ENCODE peak calls at places on chromosome 2, in nine cellular contexts. B, Z, C, Q, L, S, V, J and F are unnamed samples.
A peak's percentile ranks its signal among the peaks of the same experiment; 100 is the strongest.

GRCh38 chr2:1656326-1656960 is 87.9 kb downstream of the PXDN start:
- DNase-seq in B (no peak), Z (peak; percentile 53), C (no peak), Q (no peak), L (no peak), S (no peak), V (no peak), J (no peak), F (no peak)

GRCh38 chr2:240925191-240925575 is 19.0 kb downstream of the CROCC2 start:
- DNase-seq in B (peak; percentile 30), Z (peak; percentile 28), C (peak; percentile 24), Q (peak; percentile 44), L (peak; percentile 14), S (no peak), V (no peak), J (peak; percentile 37), F (no peak)

GRCh38 chr2:151481744-151482143 is 72.0 kb downstream of the RIF1 start:
- DNase-seq in B (no peak), Z (no peak), C (no peak), Q (no peak), L (no peak), S (no peak), V (no peak), J (no peak), F (no peak)

GRCh38 chr2:237059155-237059875 is 26.4 kb upstream of the COPS8 start:
- DNase-seq in B (no peak), Z (no peak), C (no peak), Q (no peak), L (no peak), S (no peak), V (no peak), J (no peak), F (no peak)

GRCh38 chr2:239470151-239470900 is 69.5 kb upstream of the HDAC4 start:
- DNase-seq in B (no peak), Z (peak; percentile 2), C (no peak), Q (no peak), L (no peak), S (no peak), V (no peak), J (peak; percentile 4), F (no peak)

GRCh38 chr2:162890690-162891311 is 52.2 kb upstream of the KCNH7 start:
- DNase-seq in B (no peak), Z (no peak), C (peak; percentile 11), Q (no peak), L (no peak), S (no peak), V (peak; percentile 78), J (no peak), F (peak; percentile 57)

GRCh38 chr2:241279413-241279812 is 36.1 kb downstream of the HDLBP start:
- DNase-seq in B (no peak), Z (no peak), C (no peak), Q (no peak), L (no peak), S (no peak), V (peak; percentile 72), J (no peak), F (no peak)

GRCh38 chr2:156199588-156199987 is 132.9 kb downstream of the NR4A2 start:
- DNase-seq in B (no peak), Z (no peak), C (no peak), Q (no peak), L (no peak), S (no peak), V (no peak), J (no peak), F (peak; percentile 45)

GRCh38 chr2:120371969-120372625 is 26.2 kb downstream of the INHBB start:
- DNase-seq in B (no peak), Z (no peak), C (peak; percentile 8), Q (peak; percentile 24), L (no peak), S (no peak), V (no peak), J (no peak), F (no peak)

GRCh38 chr2:80073134-80073561 is 231.4 kb downstream of the LRRTM1 start:
- DNase-seq in B (no peak), Z (peak; percentile 52), C (no peak), Q (no peak), L (peak; percentile 34), S (no peak), V (peak; percentile 50), J (no peak), F (peak; percentile 15)

GRCh38 chr2:240301256-240301795 is 134.1 kb upstream of the GPC1 start:
- DNase-seq in B (no peak), Z (peak; percentile 14), C (no peak), Q (no peak), L (no peak), S (no peak), V (no peak), J (no peak), F (no peak)

GRCh38 chr2:231133365-231134114 is 8.7 kb upstream of the HTR2B start:
- DNase-seq in B (no peak), Z (no peak), C (no peak), Q (no peak), L (no peak), S (no peak), V (peak; percentile 54), J (no peak), F (no peak)

GRCh38 chr2:191059308-191059707 is 45.3 kb upstream of the STAT1 start:
- DNase-seq in B (no peak), Z (no peak), C (no peak), Q (no peak), L (no peak), S (no peak), V (no peak), J (no peak), F (no peak)

GRCh38 chr2:8178916-8179315 is 502.9 kb upstream of the ID2 start:
- DNase-seq in B (no peak), Z (no peak), C (no peak), Q (no peak), L (no peak), S (no peak), V (no peak), J (no peak), F (no peak)

GRCh38 chr2:11344956-11345671 is 678 bp upstream of the ROCK2 start:
- DNase-seq in B (no peak), Z (no peak), C (peak; percentile 57), Q (peak; percentile 69), L (peak; percentile 78), S (peak; percentile 91), V (peak; percentile 73), J (peak; percentile 51), F (no peak)

GRCh38 chr2:114550895-114551793 is 108.7 kb downstream of the DPP10 start:
- DNase-seq in B (peak; percentile 66), Z (peak; percentile 69), C (no peak), Q (peak; percentile 61), L (peak; percentile 78), S (peak; percentile 24), V (peak; percentile 29), J (peak; percentile 37), F (peak; percentile 35)

DNA sequence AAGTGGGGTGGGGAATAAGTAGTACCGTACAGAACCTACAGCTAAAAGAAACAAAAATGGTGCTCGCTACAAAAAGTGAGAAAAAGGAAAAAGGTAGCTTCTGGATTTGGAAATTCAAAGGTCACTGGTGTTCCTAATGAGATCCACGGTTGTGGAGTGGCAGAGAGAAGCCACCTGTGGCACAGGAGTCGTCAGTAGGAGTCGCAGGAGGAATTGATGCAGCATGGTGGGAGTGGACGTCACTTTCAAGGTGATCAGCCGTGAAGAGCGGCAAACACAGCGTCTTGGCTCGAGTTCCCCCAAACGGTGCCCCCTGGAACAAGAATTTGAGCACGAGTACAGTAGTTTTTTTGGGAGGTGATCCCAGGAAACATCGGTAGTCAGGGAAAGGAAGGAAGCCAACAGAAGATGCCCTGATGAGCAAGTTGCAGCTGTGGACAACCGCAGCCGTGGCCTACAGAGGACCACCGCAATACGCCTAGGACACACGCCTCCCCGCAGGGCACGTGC is 1.4 kb upstream of the TTL start:
- DNase-seq in B (no peak), Z (no peak), C (no peak), Q (no peak), L (peak; percentile 22), S (no peak), V (no peak), J (no peak), F (no peak)
- H3K27ac ChIP-seq in B (peak overlapping the region; percentile 96), Z (no peak overlapping the region), C (peak overlapping the region; percentile 70), Q (no peak overlapping the region), L (peak overlapping the region; percentile 94), S (peak overlapping the region; percentile 85), V (no peak overlapping the region), J (no peak overlapping the region), F (no peak overlapping the region)

GRCh38 chr2:9343524-9343923 is 79.8 kb downstream of the ITGB1BP1 start:
- DNase-seq in B (no peak), Z (no peak), C (no peak), Q (no peak), L (no peak), S (no peak), V (no peak), J (no peak), F (no peak)
- H3K27ac ChIP-seq in B (no peak overlapping the region), Z (no peak overlapping the region), C (no peak overlapping the region), Q (no peak overlapping the region), L (no peak overlapping the region), S (no peak overlapping the region), V (no peak overlapping the region), J (no peak overlapping the region), F (no peak overlapping the region)

DNA sequence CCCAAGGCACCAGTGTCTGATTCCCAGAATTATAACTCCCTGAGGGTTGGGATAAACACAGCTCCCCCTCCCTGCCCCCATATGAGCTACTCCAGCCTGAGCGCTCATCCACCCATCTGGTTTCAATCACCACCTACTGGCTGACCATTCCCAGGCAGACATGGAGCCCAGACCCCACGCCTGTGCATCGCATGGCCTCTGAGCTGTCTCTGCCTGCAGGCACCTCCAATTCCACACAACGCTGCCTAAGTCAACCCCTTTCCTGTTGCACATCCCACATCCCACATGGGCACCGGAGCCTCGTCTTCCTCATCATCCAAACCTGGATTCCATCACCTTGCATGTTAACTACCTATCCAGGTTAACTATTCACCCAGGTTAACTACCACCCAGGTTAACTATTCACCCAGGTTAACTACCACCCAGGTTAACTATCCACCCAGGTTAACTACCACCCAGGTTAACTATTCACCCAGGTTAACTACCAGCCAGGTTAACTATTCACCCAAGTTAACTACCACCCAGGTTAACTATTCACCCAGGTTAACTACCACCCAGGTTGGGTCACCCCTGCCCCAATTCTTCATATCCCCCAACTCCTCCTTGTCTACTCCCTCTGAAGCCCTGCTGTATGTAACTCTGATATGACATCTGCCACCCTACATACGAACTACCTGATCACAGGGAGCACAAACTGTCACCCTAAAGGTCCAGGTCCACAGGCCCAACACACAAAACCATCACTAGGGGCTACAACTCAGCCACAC is 47.8 kb downstream of the TEX51 start:
- DNase-seq in B (no peak), Z (no peak), C (no peak), Q (no peak), L (no peak), S (no peak), V (no peak), J (no peak), F (no peak)
- H3K27ac ChIP-seq in B (no peak overlapping the region), Z (no peak overlapping the region), C (no peak overlapping the region), Q (no peak overlapping the region), L (no peak overlapping the region), S (no peak overlapping the region), V (peak overlapping the region; percentile 77), J (no peak overlapping the region), F (no peak overlapping the region)

DNA sequence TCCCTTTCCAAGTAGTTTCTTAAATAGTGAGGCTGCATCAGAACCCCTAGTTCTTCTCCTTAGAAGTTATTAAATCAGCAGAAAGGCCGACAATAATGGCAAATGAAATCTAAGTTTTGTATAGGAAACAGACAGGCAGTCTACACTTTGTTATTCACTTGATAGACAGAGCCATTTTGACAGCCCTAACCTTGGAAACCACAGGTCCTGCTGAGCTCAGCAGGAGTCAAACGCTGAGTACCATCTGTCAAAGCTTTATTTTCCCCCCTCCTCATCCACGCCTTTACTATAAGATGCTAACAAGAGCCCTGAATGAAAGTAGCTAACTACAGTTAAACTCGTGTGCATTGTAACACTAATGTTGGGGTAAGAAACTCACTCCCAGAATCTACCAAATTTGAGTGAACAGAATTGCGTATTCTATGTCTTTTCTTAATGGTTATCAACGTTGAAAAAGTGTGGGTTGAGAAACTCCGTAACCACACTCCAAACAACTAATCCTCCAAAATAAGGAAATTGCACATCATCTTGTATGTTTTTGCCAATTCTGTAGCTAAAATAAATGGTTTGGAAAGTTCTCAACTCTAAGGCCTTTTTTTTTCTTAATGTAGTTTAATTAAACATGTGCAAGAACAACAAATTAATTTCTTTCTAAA is 90.6 kb upstream of the EFEMP1 start:
- DNase-seq in B (no peak), Z (no peak), C (no peak), Q (no peak), L (no peak), S (no peak), V (no peak), J (no peak), F (no peak)
- H3K27ac ChIP-seq in B (no peak overlapping the region), Z (no peak overlapping the region), C (no peak overlapping the region), Q (no peak overlapping the region), L (no peak overlapping the region), S (no peak overlapping the region), V (no peak overlapping the region), J (no peak overlapping the region), F (no peak overlapping the region)